ENCODE peak calls at places on chromosomes 3 and 15, in ten cellular contexts. One of them, this sample, is unnamed.

GRCh38 chr3:155462672-155463071 is 169.2 kb upstream of the STRIT1 start:
- DNase-seq in fibroblast of pulmonary artery: no peak
- DNase-seq in thyroid gland: no peak
- DNase-seq in endothelial cell: no peak
- DNase-seq in glutamatergic neuron: no peak
- DNase-seq in HFFc6: no peak
- DNase-seq in lower lobe of right lung: no peak
- DNase-seq in MM.1S: no peak
- DNase-seq in nephron progenitor cell: no peak
- DNase-seq in heart right ventricle: no peak
- DNase-seq in this sample: no peak

GRCh38 chr3:52310861-52311566 is 5.1 kb upstream of the DNAH1 start:
- DNase-seq in MM.1S: peak
- DNase-seq in glutamatergic neuron: no peak
- DNase-seq in endothelial cell: no peak
- DNase-seq in thyroid gland: no peak
- DNase-seq in fibroblast of pulmonary artery: no peak
- DNase-seq in heart right ventricle: no peak
- DNase-seq in nephron progenitor cell: no peak
- DNase-seq in lower lobe of right lung: no peak
- DNase-seq in HFFc6: no peak
- DNase-seq in this sample: peak

GRCh38 chr3:11288021-11288491 is 15.9 kb downstream of the ATG7 start:
- DNase-seq in glutamatergic neuron: no peak
- DNase-seq in endothelial cell: no peak
- DNase-seq in thyroid gland: no peak
- DNase-seq in fibroblast of pulmonary artery: peak
- DNase-seq in HFFc6: peak
- DNase-seq in nephron progenitor cell: no peak
- DNase-seq in heart right ventricle: no peak
- DNase-seq in MM.1S: no peak
- DNase-seq in lower lobe of right lung: no peak
- DNase-seq in this sample: no peak

GRCh38 chr15:32990071-32990470 is 204.4 kb downstream of the FMN1 start:
- DNase-seq in nephron progenitor cell: no peak
- DNase-seq in MM.1S: no peak
- DNase-seq in endothelial cell: no peak
- DNase-seq in HFFc6: no peak
- DNase-seq in lower lobe of right lung: no peak
- DNase-seq in fibroblast of pulmonary artery: no peak
- DNase-seq in glutamatergic neuron: no peak
- DNase-seq in thyroid gland: no peak
- DNase-seq in heart right ventricle: no peak
- DNase-seq in this sample: no peak

GRCh38 chr3:192851821-192852352 is 65.8 kb downstream of the MB21D2 start:
- DNase-seq in glutamatergic neuron: no peak
- DNase-seq in endothelial cell: no peak
- DNase-seq in thyroid gland: peak
- DNase-seq in MM.1S: no peak
- DNase-seq in heart right ventricle: peak
- DNase-seq in fibroblast of pulmonary artery: peak
- DNase-seq in lower lobe of right lung: peak
- DNase-seq in HFFc6: peak
- DNase-seq in nephron progenitor cell: no peak
- DNase-seq in this sample: no peak

GRCh38 chr15:81239190-81239589 is 42.5 kb downstream of the IL16 start:
- DNase-seq in MM.1S: no peak
- DNase-seq in HFFc6: no peak
- DNase-seq in nephron progenitor cell: no peak
- DNase-seq in thyroid gland: peak
- DNase-seq in glutamatergic neuron: no peak
- DNase-seq in fibroblast of pulmonary artery: peak
- DNase-seq in endothelial cell: no peak
- DNase-seq in lower lobe of right lung: no peak
- DNase-seq in heart right ventricle: no peak
- DNase-seq in this sample: no peak

GRCh38 chr3:188683032-188683491 is 488.7 kb upstream of the TPRG1 start:
- DNase-seq in nephron progenitor cell: no peak
- DNase-seq in HFFc6: peak
- DNase-seq in endothelial cell: no peak
- DNase-seq in heart right ventricle: peak
- DNase-seq in fibroblast of pulmonary artery: peak
- DNase-seq in thyroid gland: no peak
- DNase-seq in MM.1S: no peak
- DNase-seq in glutamatergic neuron: no peak
- DNase-seq in lower lobe of right lung: no peak
- DNase-seq in this sample: no peak

GRCh38 chr3:170558417-170558816 is 27.5 kb downstream of the SLC7A14 start:
- DNase-seq in heart right ventricle: no peak
- DNase-seq in glutamatergic neuron: no peak
- DNase-seq in fibroblast of pulmonary artery: no peak
- DNase-seq in lower lobe of right lung: no peak
- DNase-seq in thyroid gland: no peak
- DNase-seq in MM.1S: no peak
- DNase-seq in HFFc6: no peak
- DNase-seq in endothelial cell: no peak
- DNase-seq in nephron progenitor cell: no peak
- DNase-seq in this sample: no peak

GRCh38 chr3:52238193-52238760 is 681 bp downstream of the TWF2 start:
- DNase-seq in heart right ventricle: no peak
- DNase-seq in thyroid gland: no peak
- DNase-seq in HFFc6: peak
- DNase-seq in MM.1S: no peak
- DNase-seq in fibroblast of pulmonary artery: no peak
- DNase-seq in endothelial cell: no peak
- DNase-seq in nephron progenitor cell: no peak
- DNase-seq in lower lobe of right lung: no peak
- DNase-seq in glutamatergic neuron: no peak
- DNase-seq in this sample: no peak

DNA sequence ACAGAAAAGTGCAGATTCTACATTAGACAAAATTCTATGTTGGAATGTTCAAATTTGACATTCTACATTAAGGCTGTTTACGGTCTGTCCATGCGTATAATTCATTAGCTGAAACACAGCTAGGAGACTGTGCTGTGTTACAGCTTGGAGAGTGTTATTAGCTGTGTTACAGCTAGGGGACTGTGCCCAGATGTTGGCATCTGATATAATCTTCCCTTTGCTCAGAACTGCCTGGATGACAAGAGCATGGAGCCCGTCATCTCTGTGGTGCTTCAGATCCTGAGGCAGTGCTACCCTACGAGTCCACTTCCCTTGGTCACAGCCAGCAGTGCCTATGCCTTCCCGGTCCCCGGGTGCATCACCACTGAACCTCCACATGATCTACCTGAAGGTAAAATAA is 177.0 kb downstream of the AGBL1 start:
- DNase-seq in heart right ventricle: no peak
- DNase-seq in nephron progenitor cell: no peak
- DNase-seq in fibroblast of pulmonary artery: no peak
- DNase-seq in MM.1S: no peak
- DNase-seq in endothelial cell: no peak
- DNase-seq in thyroid gland: no peak
- DNase-seq in glutamatergic neuron: no peak
- DNase-seq in HFFc6: no peak
- DNase-seq in lower lobe of right lung: no peak
- DNase-seq in this sample: no peak
- TF ChIP-seq CTCF in heart right ventricle: no peak
- TF ChIP-seq CTCF in nephron progenitor cell: no peak
- TF ChIP-seq CTCF in fibroblast of pulmonary artery: no peak
- TF ChIP-seq CTCF in MM.1S: no peak
- TF ChIP-seq CTCF in endothelial cell: no peak
- TF ChIP-seq CTCF in thyroid gland: no peak
- TF ChIP-seq CTCF in glutamatergic neuron: no peak
- TF ChIP-seq CTCF in HFFc6: no peak
- TF ChIP-seq CTCF in lower lobe of right lung: no peak
- TF ChIP-seq CTCF in this sample: no peak

GRCh38 chr15:57924536-57924935 is 141.0 kb downstream of the ALDH1A2 start:
- DNase-seq in fibroblast of pulmonary artery: no peak
- DNase-seq in glutamatergic neuron: no peak
- DNase-seq in heart right ventricle: no peak
- DNase-seq in lower lobe of right lung: no peak
- DNase-seq in endothelial cell: no peak
- DNase-seq in nephron progenitor cell: no peak
- DNase-seq in MM.1S: no peak
- DNase-seq in HFFc6: no peak
- DNase-seq in thyroid gland: no peak
- DNase-seq in this sample: no peak
- TF ChIP-seq CTCF in fibroblast of pulmonary artery: no peak
- TF ChIP-seq CTCF in glutamatergic neuron: no peak
- TF ChIP-seq CTCF in heart right ventricle: no peak
- TF ChIP-seq CTCF in lower lobe of right lung: no peak
- TF ChIP-seq CTCF in endothelial cell: no peak
- TF ChIP-seq CTCF in nephron progenitor cell: no peak
- TF ChIP-seq CTCF in MM.1S: no peak
- TF ChIP-seq CTCF in HFFc6: no peak
- TF ChIP-seq CTCF in thyroid gland: no peak
- TF ChIP-seq CTCF in this sample: no peak

GRCh38 chr3:68017069-68017468 is 362.7 kb upstream of the SUCLG2 start:
- DNase-seq in nephron progenitor cell: no peak
- DNase-seq in thyroid gland: no peak
- DNase-seq in glutamatergic neuron: no peak
- DNase-seq in heart right ventricle: no peak
- DNase-seq in endothelial cell: no peak
- DNase-seq in HFFc6: no peak
- DNase-seq in lower lobe of right lung: no peak
- DNase-seq in fibroblast of pulmonary artery: no peak
- DNase-seq in MM.1S: peak
- DNase-seq in this sample: no peak

DNA sequence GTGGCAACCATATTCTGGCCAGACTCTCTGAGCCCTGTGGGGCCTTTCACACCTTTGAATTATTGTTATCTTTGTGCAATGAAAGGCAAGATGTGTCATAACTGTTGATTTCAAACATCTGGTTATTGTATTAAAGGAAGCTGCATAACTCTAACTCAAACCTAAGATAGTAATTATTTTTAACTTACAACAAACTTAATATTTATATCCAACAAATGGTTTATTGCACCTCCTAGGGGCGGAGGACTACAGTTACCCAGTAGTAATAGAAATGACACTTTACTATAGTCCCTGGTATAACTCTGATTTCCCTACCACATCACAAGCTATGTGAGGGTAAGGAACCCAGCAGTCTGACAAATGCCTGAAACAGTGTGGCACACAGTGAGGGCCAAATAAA is 363.9 kb upstream of the SUCLG2 start:
- DNase-seq in endothelial cell: no peak
- DNase-seq in lower lobe of right lung: no peak
- DNase-seq in glutamatergic neuron: no peak
- DNase-seq in nephron progenitor cell: no peak
- DNase-seq in thyroid gland: no peak
- DNase-seq in MM.1S: no peak
- DNase-seq in HFFc6: no peak
- DNase-seq in fibroblast of pulmonary artery: no peak
- DNase-seq in heart right ventricle: no peak
- DNase-seq in this sample: no peak
- TF ChIP-seq CTCF in endothelial cell: no peak
- TF ChIP-seq CTCF in lower lobe of right lung: no peak
- TF ChIP-seq CTCF in glutamatergic neuron: no peak
- TF ChIP-seq CTCF in nephron progenitor cell: no peak
- TF ChIP-seq CTCF in thyroid gland: no peak
- TF ChIP-seq CTCF in MM.1S: peak
- TF ChIP-seq CTCF in HFFc6: peak
- TF ChIP-seq CTCF in fibroblast of pulmonary artery: no peak
- TF ChIP-seq CTCF in heart right ventricle: no peak
- TF ChIP-seq CTCF in this sample: no peak

GRCh38 chr15:53511175-53511574 is 248.3 kb downstream of the WDR72 start:
- DNase-seq in thyroid gland: no peak
- DNase-seq in MM.1S: no peak
- DNase-seq in glutamatergic neuron: no peak
- DNase-seq in fibroblast of pulmonary artery: no peak
- DNase-seq in heart right ventricle: no peak
- DNase-seq in nephron progenitor cell: no peak
- DNase-seq in HFFc6: no peak
- DNase-seq in lower lobe of right lung: no peak
- DNase-seq in endothelial cell: no peak
- DNase-seq in this sample: no peak

GRCh38 chr15:53506370-53506769 is 253.1 kb downstream of the WDR72 start:
- DNase-seq in endothelial cell: no peak
- DNase-seq in nephron progenitor cell: no peak
- DNase-seq in fibroblast of pulmonary artery: no peak
- DNase-seq in HFFc6: no peak
- DNase-seq in thyroid gland: no peak
- DNase-seq in lower lobe of right lung: no peak
- DNase-seq in MM.1S: no peak
- DNase-seq in heart right ventricle: no peak
- DNase-seq in glutamatergic neuron: no peak
- DNase-seq in this sample: no peak

GRCh38 chr15:53513431-53513830 is 246.0 kb downstream of the WDR72 start:
- DNase-seq in thyroid gland: no peak
- DNase-seq in glutamatergic neuron: no peak
- DNase-seq in fibroblast of pulmonary artery: no peak
- DNase-seq in nephron progenitor cell: no peak
- DNase-seq in lower lobe of right lung: no peak
- DNase-seq in MM.1S: no peak
- DNase-seq in HFFc6: no peak
- DNase-seq in endothelial cell: no peak
- DNase-seq in heart right ventricle: no peak
- DNase-seq in this sample: no peak

GRCh38 chr15:53512029-53512428 is 247.4 kb downstream of the WDR72 start:
- DNase-seq in endothelial cell: no peak
- DNase-seq in HFFc6: no peak
- DNase-seq in thyroid gland: no peak
- DNase-seq in fibroblast of pulmonary artery: no peak
- DNase-seq in nephron progenitor cell: no peak
- DNase-seq in glutamatergic neuron: no peak
- DNase-seq in lower lobe of right lung: no peak
- DNase-seq in heart right ventricle: no peak
- DNase-seq in MM.1S: peak
- DNase-seq in this sample: no peak
- TF ChIP-seq CTCF in endothelial cell: no peak
- TF ChIP-seq CTCF in HFFc6: no peak
- TF ChIP-seq CTCF in thyroid gland: no peak
- TF ChIP-seq CTCF in fibroblast of pulmonary artery: no peak
- TF ChIP-seq CTCF in nephron progenitor cell: no peak
- TF ChIP-seq CTCF in glutamatergic neuron: no peak
- TF ChIP-seq CTCF in lower lobe of right lung: no peak
- TF ChIP-seq CTCF in heart right ventricle: no peak
- TF ChIP-seq CTCF in MM.1S: peak
- TF ChIP-seq CTCF in this sample: no peak